ENCODE peak calls at places on chromosomes 3 and 15, in eight cellular contexts. O, E, N, H, D, Z, G and L are unnamed samples.

GRCh38 chr3:52028572-52028971 is 27.8 kb downstream of the DUSP7 start:
- DNase-seq in O (no peak), E (no peak), N (no peak), H (no peak), D (peak; percentile 94), Z (no peak), G (no peak), L (no peak)

GRCh38 chr3:22117751-22118346 is 366.8 kb upstream of the ZNF385D start:
- DNase-seq in O (peak; percentile 74), E (no peak), N (peak; percentile 70), H (no peak), D (no peak), Z (peak; percentile 31), G (no peak), L (no peak)

GRCh38 chr15:92643849-92644815 is 11.4 kb downstream of the FAM174B start:
- DNase-seq in O (peak; percentile 42), E (no peak), N (no peak), H (no peak), D (no peak), Z (no peak), G (no peak), L (no peak)

GRCh38 chr3:167289435-167289834 is 90.7 kb downstream of the ZBBX start:
- DNase-seq in O (no peak), E (no peak), N (no peak), H (no peak), D (no peak), Z (no peak), G (no peak), L (no peak)

GRCh38 chr15:59953392-59953883 is 50.7 kb upstream of the FOXB1 start:
- DNase-seq in O (no peak), E (no peak), N (no peak), H (no peak), D (no peak), Z (no peak), G (peak; percentile 9), L (no peak)

GRCh38 chr3:153595186-153595815 is 433.3 kb downstream of the RAP2B start:
- DNase-seq in O (peak; percentile 59), E (no peak), N (peak; percentile 64), H (no peak), D (no peak), Z (peak; percentile 18), G (no peak), L (peak; percentile 13)

GRCh38 chr15:50114381-50114780 is 4.7 kb downstream of the ATP8B4 start:
- DNase-seq in O (no peak), E (no peak), N (no peak), H (no peak), D (peak; percentile 56), Z (no peak), G (no peak), L (no peak)

GRCh38 chr15:91953432-91953831 is 99.9 kb downstream of the SLCO3A1 start:
- DNase-seq in O (no peak), E (no peak), N (no peak), H (no peak), D (no peak), Z (no peak), G (no peak), L (no peak)

GRCh38 chr3:104785966-104786365 is 580.7 kb upstream of the ALCAM start:
- DNase-seq in O (no peak), E (no peak), N (no peak), H (no peak), D (no peak), Z (no peak), G (no peak), L (no peak)

GRCh38 chr15:89575656-89576416 is 567 bp downstream of the TICRR start:
- DNase-seq in O (peak; percentile 30), E (peak; percentile 44), N (peak; percentile 33), H (no peak), D (no peak), Z (no peak), G (no peak), L (peak; percentile 4)

GRCh38 chr3:158953131-158953530 is 151.3 kb downstream of the MFSD1 start:
- DNase-seq in O (peak; percentile 71), E (no peak), N (no peak), H (no peak), D (no peak), Z (peak; percentile 32), G (no peak), L (no peak)

GRCh38 chr15:56798639-56799038 is 65.3 kb upstream of the ZNF280D start:
- DNase-seq in O (no peak), E (no peak), N (no peak), H (no peak), D (peak; percentile 32), Z (no peak), G (no peak), L (no peak)

GRCh38 chr15:65916664-65917406 is 47.5 kb downstream of the RAB11A start:
- DNase-seq in O (peak; percentile 83), E (peak; percentile 87), N (peak; percentile 79), H (no peak), D (peak; percentile 72), Z (peak; percentile 18), G (peak; percentile 13), L (peak; percentile 22)

GRCh38 chr3:48952510-48953118 is 34.0 kb downstream of the ARIH2 start:
- DNase-seq in O (no peak), E (peak; percentile 78), N (peak; percentile 33), H (peak; percentile 55), D (peak; percentile 44), Z (no peak), G (peak; percentile 70), L (peak; percentile 51)

GRCh38 chr3:63578858-63579257 is 73.6 kb upstream of the SNTN start:
- DNase-seq in O (no peak), E (no peak), N (no peak), H (no peak), D (no peak), Z (no peak), G (no peak), L (no peak)

GRCh38 chr15:66789029-66790025 is 87.3 kb downstream of the SMAD6 start:
- DNase-seq in O (peak; percentile 81), E (peak; percentile 66), N (peak; percentile 84), H (no peak), D (peak; percentile 63), Z (no peak), G (peak; percentile 38), L (no peak)

GRCh38 chr15:52340093-52340492 is 44.5 kb upstream of the MYO5C start:
- DNase-seq in O (no peak), E (peak; percentile 22), N (no peak), H (no peak), D (no peak), Z (no peak), G (no peak), L (no peak)

GRCh38 chr3:197458179-197458707 is 97.5 kb downstream of the BDH1 start:
- DNase-seq in O (no peak), E (no peak), N (no peak), H (peak; percentile 12), D (peak; percentile 41), Z (no peak), G (peak; percentile 60), L (no peak)

GRCh38 chr15:40151991-40152390 is 8.9 kb upstream of the BUB1B start:
- DNase-seq in O (no peak), E (no peak), N (no peak), H (no peak), D (no peak), Z (no peak), G (no peak), L (no peak)

GRCh38 chr3:69985266-69985665 is 14.3 kb upstream of the SAMMSON start:
- DNase-seq in O (no peak), E (no peak), N (no peak), H (no peak), D (no peak), Z (no peak), G (no peak), L (no peak)

GRCh38 chr15:27853624-27854455 is 245.3 kb downstream of the OCA2 start:
- DNase-seq in O (no peak), E (no peak), N (no peak), H (no peak), D (no peak), Z (no peak), G (no peak), L (no peak)

GRCh38 chr3:60456180-60456579 is 795.1 kb downstream of the FHIT start:
- DNase-seq in O (no peak), E (no peak), N (no peak), H (no peak), D (no peak), Z (no peak), G (no peak), L (no peak)

GRCh38 chr3:44120721-44121582 is 120.7 kb upstream of the TOPAZ1 start:
- DNase-seq in O (no peak), E (no peak), N (peak; percentile 3), H (no peak), D (peak; percentile 44), Z (no peak), G (no peak), L (no peak)

GRCh38 chr3:107045791-107046190 is 331.4 kb upstream of the CCDC54 start:
- DNase-seq in O (no peak), E (no peak), N (no peak), H (no peak), D (no peak), Z (no peak), G (no peak), L (no peak)

GRCh38 chr3:4885322-4885721 is 93.9 kb upstream of the BHLHE40 start:
- DNase-seq in O (peak; percentile 22), E (no peak), N (peak; percentile 82), H (no peak), D (no peak), Z (no peak), G (no peak), L (no peak)